ENCODE peak calls at places on chromosomes 13 and 19, in five cellular contexts. Q, X, F, V and H are unnamed samples.

GRCh38 chr19:10655457-10656312 is 1.5 kb downstream of the ILF3 start:
- DNase-seq in Q (no peak), X (no peak), F (no peak), V (peak; percentile 48), H (no peak)

GRCh38 chr13:26025196-26025595 is 26.6 kb downstream of the SHISA2 start:
- DNase-seq in Q (no peak), X (no peak), F (no peak), V (no peak), H (no peak)

GRCh38 chr19:27822336-27822735 is 1390.6 kb downstream of the UQCRFS1 start:
- DNase-seq in Q (no peak), X (no peak), F (no peak), V (peak; percentile 2), H (no peak)

GRCh38 chr19:20103091-20103501 is 25.3 kb downstream of the ZNF90 start:
- DNase-seq in Q (no peak), X (no peak), F (no peak), V (no peak), H (no peak)

GRCh38 chr19:45782820-45783785 is 813 bp upstream of the DMPK start:
- DNase-seq in Q (peak; percentile 46), X (no peak), F (no peak), V (peak; percentile 68), H (no peak)

GRCh38 chr13:88461272-88462009 is 790.3 kb downstream of the SLITRK5 start:
- DNase-seq in Q (no peak), X (no peak), F (no peak), V (no peak), H (no peak)

GRCh38 chr13:104831823-104832222 is 1703.6 kb downstream of the EFNB2 start:
- DNase-seq in Q (no peak), X (no peak), F (no peak), V (no peak), H (no peak)

GRCh38 chr13:75334634-75335447 is 147.1 kb downstream of the TBC1D4 start:
- DNase-seq in Q (no peak), X (no peak), F (no peak), V (no peak), H (no peak)

GRCh38 chr13:80022146-80022545 is 318.8 kb downstream of the SPRY2 start:
- DNase-seq in Q (no peak), X (no peak), F (no peak), V (peak; percentile 21), H (no peak)